ENCODE peak calls at places on chromosomes 4 and X, in seven cellular contexts. C is aorta, A is SJSA1, U is substantia nigra, F is brain microvascular endothelial cell, T is sigmoid colon, J is IMR-90. D is an unnamed sample.

GRCh38 chrX:13876652-13877051 is 59.8 kb upstream of the GPM6B start:
- DNase-seq in C (no peak), A (peak; percentile 38), U (no peak), F (peak; percentile 68), T (no peak), J (peak; percentile 78), D (no peak)

GRCh38 chr4:1216869-1217294 is 32.0 kb downstream of the CTBP1 start:
- DNase-seq in C (no peak), A (no peak), U (no peak), F (no peak), T (no peak), J (no peak), D (peak; percentile 72)

GRCh38 chrX:120560405-120560841 is 339 bp downstream of the CUL4B start:
- DNase-seq in C (no peak), A (peak; percentile 43), U (no peak), F (peak; percentile 34), T (peak; percentile 67), J (peak; percentile 39), D (no peak)

GRCh38 chr4:53956053-53956452 is 108.4 kb downstream of the CHIC2 start:
- DNase-seq in C (no peak), A (no peak), U (no peak), F (no peak), T (no peak), J (no peak), D (no peak)

GRCh38 chrX:55767100-55767499 is 49.6 kb downstream of the RRAGB start:
- DNase-seq in C (no peak), A (no peak), U (no peak), F (no peak), T (no peak), J (peak; percentile 31), D (no peak)

GRCh38 chr4:5019274-5019673 is at the start of gene CYTL1:
- DNase-seq in C (no peak), A (no peak), U (no peak), F (no peak), T (no peak), J (no peak), D (no peak)

GRCh38 chr4:153790962-153791551 is 2.2 kb upstream of the SFRP2 start:
- DNase-seq in C (peak; percentile 60), A (no peak), U (no peak), F (no peak), T (peak; percentile 71), J (no peak), D (no peak)

GRCh38 chr4:145248502-145248901 is 68.1 kb upstream of the OTUD4 start:
- DNase-seq in C (no peak), A (no peak), U (no peak), F (no peak), T (no peak), J (no peak), D (no peak)

GRCh38 chr4:119629142-119629471 is 503 bp upstream of the PDE5A start:
- DNase-seq in C (no peak), A (no peak), U (no peak), F (no peak), T (no peak), J (no peak), D (no peak)

GRCh38 chrX:41759817-41760216 is 35.8 kb downstream of the GPR82 start:
- DNase-seq in C (no peak), A (no peak), U (no peak), F (peak; percentile 6), T (no peak), J (peak; percentile 54), D (peak; percentile 10)

GRCh38 chr4:48778431-48779094 is 1.5 kb downstream of the FRYL start:
- DNase-seq in C (no peak), A (no peak), U (no peak), F (no peak), T (no peak), J (peak; percentile 57), D (no peak)

GRCh38 chr4:163353054-163353453 is 9.4 kb downstream of the NPY5R start:
- DNase-seq in C (no peak), A (no peak), U (no peak), F (no peak), T (no peak), J (no peak), D (no peak)

GRCh38 chr4:139419388-139419914 is 34.5 kb upstream of the RAB33B start:
- DNase-seq in C (peak; percentile 73), A (no peak), U (peak; percentile 5), F (peak; percentile 66), T (peak; percentile 78), J (peak; percentile 86), D (no peak)

GRCh38 chr4:111847256-111848108 is 297.8 kb upstream of the FAM241A start:
- DNase-seq in C (no peak), A (no peak), U (no peak), F (no peak), T (no peak), J (no peak), D (no peak)

GRCh38 chr4:106659386-106659785 is 290.8 kb upstream of the GIMD1 start:
- DNase-seq in C (no peak), A (no peak), U (no peak), F (no peak), T (no peak), J (no peak), D (no peak)

GRCh38 chr4:36038521-36038920 is 205.8 kb downstream of the ARAP2 start:
- DNase-seq in C (no peak), A (no peak), U (no peak), F (no peak), T (no peak), J (no peak), D (no peak)

DNA sequence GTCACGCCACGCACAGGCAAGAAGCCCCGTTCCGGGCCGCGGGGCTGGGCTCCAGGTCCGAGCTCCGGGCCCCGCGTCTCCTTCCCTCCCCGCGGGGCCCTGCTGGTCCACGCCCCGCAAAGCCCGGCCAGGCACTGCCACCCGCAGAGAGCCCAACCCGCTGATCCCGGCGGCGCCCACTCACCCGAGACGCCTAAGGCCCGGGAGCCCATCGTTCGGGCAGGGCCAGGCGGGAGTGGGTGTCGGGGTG is 870 bp downstream of the PDZD4 start:
- DNase-seq in C (no peak), A (no peak), U (no peak), F (no peak), T (peak; percentile 56), J (no peak), D (no peak)
- H3K27ac ChIP-seq in C (no peak overlapping the region), A (no peak overlapping the region), U (no peak overlapping the region), F (no peak overlapping the region), T (peak overlapping the region; percentile 79), J (no peak overlapping the region), D (no peak overlapping the region)

GRCh38 chrX:16783452-16783851 is 2.8 kb upstream of the TXLNG start:
- DNase-seq in C (no peak), A (no peak), U (no peak), F (no peak), T (no peak), J (no peak), D (no peak)

GRCh38 chrX:16786791-16787735 is 797 bp downstream of the TXLNG start:
- DNase-seq in C (peak; percentile 53), A (no peak), U (no peak), F (no peak), T (peak; percentile 74), J (no peak), D (peak; percentile 49)

GRCh38 chrX:16788477-16788876 is 2.2 kb downstream of the TXLNG start:
- DNase-seq in C (no peak), A (no peak), U (no peak), F (no peak), T (peak; percentile 80), J (no peak), D (no peak)

GRCh38 chrX:16786139-16786790 is at the start of gene TXLNG:
- DNase-seq in C (peak; percentile 100), A (peak; percentile 97), U (peak; percentile 95), F (peak; percentile 100), T (peak; percentile 100), J (peak; percentile 100), D (peak; percentile 99)

GRCh38 chrX:16785247-16786138 is 773 bp upstream of the TXLNG start:
- DNase-seq in C (peak; percentile 58), A (no peak), U (no peak), F (no peak), T (peak; percentile 69), J (no peak), D (no peak)
- H3K27ac ChIP-seq in C (no peak overlapping the region), A (no peak overlapping the region), U (peak overlapping the region; percentile 45), F (no peak overlapping the region), T (peak overlapping the region; percentile 92), J (no peak overlapping the region), D (peak overlapping the region; percentile 77)

GRCh38 chrX:24080670-24081069 is 25.9 kb downstream of the EIF2S3 start:
- DNase-seq in C (no peak), A (no peak), U (no peak), F (no peak), T (no peak), J (no peak), D (no peak)
- H3K27ac ChIP-seq in C (no peak overlapping the region), A (no peak overlapping the region), U (no peak overlapping the region), F (no peak overlapping the region), T (no peak overlapping the region), J (no peak overlapping the region), D (no peak overlapping the region)

GRCh38 chr4:141215972-141216761 is 4.5 kb upstream of the ZNF330 start:
- DNase-seq in C (no peak), A (no peak), U (no peak), F (no peak), T (no peak), J (no peak), D (no peak)

GRCh38 chr4:141223418-141223817 is 2.7 kb downstream of the ZNF330 start:
- DNase-seq in C (no peak), A (no peak), U (no peak), F (no peak), T (no peak), J (no peak), D (no peak)

GRCh38 chr4:141215030-141215429 is 5.7 kb upstream of the ZNF330 start:
- DNase-seq in C (no peak), A (no peak), U (no peak), F (no peak), T (no peak), J (no peak), D (no peak)

GRCh38 chr4:141220655-141221605 is at the start of gene ZNF330:
- DNase-seq in C (peak; percentile 93), A (peak; percentile 92), U (peak; percentile 91), F (peak; percentile 88), T (peak; percentile 95), J (peak; percentile 93), D (peak; percentile 87)

DNA sequence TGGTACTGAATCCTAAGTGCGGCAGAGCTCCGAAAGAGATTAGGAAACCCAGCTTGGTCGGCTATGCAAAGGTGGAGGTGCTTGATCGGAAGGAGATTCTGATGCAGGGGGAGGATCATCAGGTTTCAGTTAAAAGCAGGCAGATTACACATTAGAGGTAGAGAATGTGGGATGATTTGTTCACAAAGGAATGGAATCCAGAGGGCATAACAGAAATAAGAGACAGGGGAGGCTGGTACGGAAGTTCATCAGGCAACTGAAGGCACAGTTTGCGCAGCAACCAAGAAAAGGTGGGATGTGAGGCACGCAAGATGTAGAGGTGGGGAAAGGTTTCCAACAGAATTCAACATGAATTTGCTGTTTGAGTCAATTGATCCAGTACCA is 432 bp upstream of the ZNF330 start:
- DNase-seq in C (no peak), A (no peak), U (no peak), F (no peak), T (no peak), J (no peak), D (no peak)
- H3K27ac ChIP-seq in C (no peak overlapping the region), A (peak overlapping the region; percentile 82), U (peak overlapping the region; percentile 88), F (no peak overlapping the region), T (peak overlapping the region; percentile 100), J (no peak overlapping the region), D (peak overlapping the region; percentile 92)

GRCh38 chr4:158051401-158052235 is 121.2 kb downstream of the GASK1B start:
- DNase-seq in C (peak; percentile 56), A (no peak), U (no peak), F (peak; percentile 93), T (peak; percentile 66), J (peak; percentile 94), D (no peak)
- H3K27ac ChIP-seq in C (peak overlapping the region; percentile 37), A (no peak overlapping the region), U (no peak overlapping the region), F (peak overlapping the region; percentile 95), T (no peak overlapping the region), J (peak overlapping the region; percentile 84), D (no peak overlapping the region)

D was measured in CD4-positive, alpha-beta memory T cell.